ENCODE peak calls at places on chromosome 21, in nine cellular contexts. D is fibroblast of lung, K is lung, Z is thoracic aorta, M is aorta, U is transverse colon, T is brain microvascular endothelial cell, C is left lung, N is IMR-90. R is an unnamed sample. For H3K36me3, the result is how much of the 10 kb centered on the place peaks cover.

GRCh38 chr21:34078915-34079314 is 5.5 kb downstream of the MRPS6 start:
- DNase-seq in D (no peak), K (no peak), Z (no peak), M (no peak), U (peak), T (no peak), C (no peak), N (no peak), R (peak)

GRCh38 chr21:41897690-41898089 is 18.5 kb upstream of the PRDM15 start:
- DNase-seq in D (no peak), K (no peak), Z (no peak), M (peak), U (no peak), T (no peak), C (no peak), N (no peak), R (no peak)

GRCh38 chr21:46377789-46378188 is 53.8 kb downstream of the PCNT start:
- DNase-seq in D (no peak), K (no peak), Z (no peak), M (no peak), U (no peak), T (no peak), C (no peak), N (no peak), R (no peak)

GRCh38 chr21:26881504-26882228 is 36.5 kb upstream of the ADAMTS1 start:
- DNase-seq in D (peak), K (no peak), Z (no peak), M (no peak), U (no peak), T (no peak), C (no peak), N (peak), R (peak)

GRCh38 chr21:23543334-23543733 is 2063.9 kb downstream of the MRPL39 start:
- DNase-seq in D (no peak), K (no peak), Z (no peak), M (no peak), U (no peak), T (no peak), C (no peak), N (no peak), R (no peak)

GRCh38 chr21:45987121-45987711 is 5.6 kb downstream of the COL6A1 start:
- DNase-seq in D (no peak), K (no peak), Z (no peak), M (peak), U (no peak), T (no peak), C (peak), N (no peak), R (no peak)

GRCh38 chr21:37060296-37060695 is 12.6 kb downstream of the PIGP start:
- DNase-seq in D (peak), K (peak), Z (no peak), M (no peak), U (peak), T (peak), C (peak), N (peak), R (peak)

GRCh38 chr21:33760641-33761103 is 118.4 kb downstream of the ITSN1 start:
- DNase-seq in D (peak), K (no peak), Z (no peak), M (no peak), U (no peak), T (peak), C (no peak), N (peak), R (no peak)

GRCh38 chr21:46031484-46031883 is 49.9 kb downstream of the COL6A1 start:
- DNase-seq in D (no peak), K (no peak), Z (no peak), M (no peak), U (no peak), T (no peak), C (no peak), N (no peak), R (no peak)

GRCh38 chr21:42836767-42837301 is 42.5 kb downstream of the WDR4 start:
- DNase-seq in D (no peak), K (no peak), Z (no peak), M (peak), U (no peak), T (no peak), C (no peak), N (no peak), R (no peak)

GRCh38 chr21:8994640-8995511 is 1526.5 kb upstream of the TPTE start:
- DNase-seq in D (peak), K (no peak), Z (no peak), M (no peak), U (no peak), T (no peak), C (no peak), N (no peak), R (no peak)

GRCh38 chr21:46154955-46155513 is 345 bp downstream of the FTCD start:
- DNase-seq in D (no peak), K (no peak), Z (no peak), M (peak), U (peak), T (no peak), C (no peak), N (no peak), R (no peak)

GRCh38 chr21:42466700-42467612 is 29.1 kb downstream of the RSPH1 start:
- DNase-seq in D (peak), K (no peak), Z (no peak), M (no peak), U (peak), T (peak), C (no peak), N (peak), R (peak)

GRCh38 chr21:34858559-34858958 is 189.8 kb downstream of the CLIC6 start:
- DNase-seq in D (no peak), K (no peak), Z (no peak), M (no peak), U (no peak), T (no peak), C (no peak), N (no peak), R (no peak)

GRCh38 chr21:45845063-45845789 is 136.3 kb upstream of the COL6A1 start:
- DNase-seq in D (no peak), K (no peak), Z (no peak), M (peak), U (no peak), T (no peak), C (no peak), N (no peak), R (no peak)

GRCh38 chr21:29888437-29888836 is 51.4 kb downstream of the GRIK1 start:
- DNase-seq in D (peak), K (no peak), Z (no peak), M (no peak), U (no peak), T (no peak), C (no peak), N (no peak), R (no peak)

GRCh38 chr21:24205317-24205716 is 1402.0 kb downstream of the MRPL39 start:
- DNase-seq in D (no peak), K (no peak), Z (no peak), M (no peak), U (no peak), T (no peak), C (no peak), N (no peak), R (no peak)

GRCh38 chr21:33189845-33190244 is 39.9 kb upstream of the IFNAR2 start:
- DNase-seq in D (no peak), K (no peak), Z (no peak), M (no peak), U (no peak), T (no peak), C (no peak), N (no peak), R (no peak)

GRCh38 chr21:34363733-34364132 is at the start of gene KCNE2:
- DNase-seq in D (no peak), K (no peak), Z (no peak), M (no peak), U (peak), T (no peak), C (no peak), N (no peak), R (no peak)

GRCh38 chr21:45818904-45819285 is 162.7 kb upstream of the COL6A1 start:
- DNase-seq in D (peak), K (no peak), Z (no peak), M (no peak), U (no peak), T (peak), C (no peak), N (peak), R (no peak)

GRCh38 chr21:35909456-35910178 is 150.7 kb downstream of the SETD4 start:
- DNase-seq in D (peak), K (no peak), Z (no peak), M (no peak), U (no peak), T (no peak), C (no peak), N (peak), R (no peak)

GRCh38 chr21:43034098-43034497 is 41.5 kb downstream of the CBS start:
- DNase-seq in D (peak), K (no peak), Z (no peak), M (no peak), U (no peak), T (no peak), C (no peak), N (peak), R (no peak)

GRCh38 chr21:31201548-31201947 is 142.5 kb downstream of the TIAM1 start:
- DNase-seq in D (peak), K (peak), Z (peak), M (no peak), U (peak), T (peak), C (no peak), N (peak), R (no peak)

GRCh38 chr21:42393443-42393950 is 2.4 kb downstream of the TMPRSS3 start:
- DNase-seq in D (no peak), K (no peak), Z (no peak), M (peak), U (no peak), T (no peak), C (no peak), N (no peak), R (no peak)

GRCh38 chr21:28794341-28794970 is 198.2 kb downstream of the LTN1 start:
- DNase-seq in D (no peak), K (no peak), Z (no peak), M (no peak), U (no peak), T (no peak), C (no peak), N (no peak), R (no peak)

GRCh38 chr21:26949830-26950229 is 17.1 kb downstream of the ADAMTS5 start:
- DNase-seq in D (no peak), K (no peak), Z (no peak), M (no peak), U (no peak), T (no peak), C (no peak), N (no peak), R (no peak)

GRCh38 chr21:29718081-29718815 is 221.5 kb downstream of the GRIK1 start:
- DNase-seq in D (peak), K (no peak), Z (no peak), M (no peak), U (no peak), T (peak), C (no peak), N (peak), R (no peak)

GRCh38 chr21:15297829-15298228 is 233.0 kb upstream of the NRIP1 start:
- DNase-seq in D (no peak), K (no peak), Z (no peak), M (no peak), U (no peak), T (no peak), C (no peak), N (no peak), R (no peak)

GRCh38 chr21:15300131-15300530 is 235.3 kb upstream of the NRIP1 start:
- DNase-seq in D (no peak), K (no peak), Z (no peak), M (no peak), U (no peak), T (no peak), C (no peak), N (no peak), R (no peak)

GRCh38 chr21:15301014-15301413 is 236.2 kb upstream of the NRIP1 start:
- DNase-seq in D (peak), K (no peak), Z (no peak), M (no peak), U (no peak), T (no peak), C (no peak), N (no peak), R (no peak)

GRCh38 chr21:15298306-15298705 is 233.5 kb upstream of the NRIP1 start:
- DNase-seq in D (no peak), K (no peak), Z (no peak), M (no peak), U (no peak), T (peak), C (no peak), N (no peak), R (no peak)

DNA sequence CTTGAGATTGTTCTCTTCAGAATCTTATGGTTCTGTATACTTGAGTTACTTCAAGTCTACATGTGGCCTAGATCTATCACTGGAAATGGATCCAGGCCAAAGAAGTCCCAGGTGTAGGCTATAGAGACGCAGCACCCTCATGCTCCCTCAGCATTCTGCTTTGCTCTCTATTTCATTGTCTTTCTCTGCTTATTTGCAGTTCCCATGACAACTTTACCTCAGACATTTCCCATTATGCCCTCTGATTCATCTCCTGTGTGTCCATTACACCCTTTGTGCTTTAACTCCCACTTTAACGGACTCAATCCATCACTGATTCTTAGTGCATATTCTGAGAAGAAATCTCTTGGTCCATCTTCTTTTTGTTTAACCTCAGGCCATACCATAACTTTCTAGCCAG is 236.9 kb upstream of the NRIP1 start:
- DNase-seq in D (peak), K (no peak), Z (no peak), M (no peak), U (no peak), T (peak), C (no peak), N (no peak), R (no peak)
- H3K27ac ChIP-seq in D (no peak), K (no peak), Z (no peak), M (no peak), U (no peak), T (no peak), C (no peak), N (no peak), R (no peak)

GRCh38 chr21:40146201-40146890 is 279.1 kb downstream of the PCP4 start:
- DNase-seq in D (no peak), K (no peak), Z (no peak), M (no peak), U (no peak), T (no peak), C (no peak), N (no peak), R (no peak)
- H3K36me3 ChIP-seq in D (under half), K (under half), Z (under half), M (under half), U (under half), T (under half), C (under half), N (under half), R (under half)

DNA sequence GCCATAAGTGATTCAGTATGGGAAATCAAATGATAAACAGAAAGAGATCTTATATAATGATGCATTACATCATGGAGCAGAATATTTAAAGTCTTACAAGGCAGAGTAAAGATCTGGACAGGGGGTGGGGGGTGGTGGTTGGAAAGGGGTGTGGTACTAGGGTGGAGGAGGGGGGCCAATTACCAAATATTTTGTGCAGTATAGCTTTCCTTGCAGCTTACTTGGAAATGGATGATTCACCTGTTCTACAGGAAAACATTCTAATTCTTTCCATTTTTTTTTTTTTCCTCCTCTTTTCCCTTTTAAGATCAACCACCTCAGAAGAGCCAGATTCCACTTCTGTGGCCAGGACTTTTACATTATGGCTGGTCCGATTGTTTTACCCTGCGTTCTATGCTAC is 859.3 kb downstream of the USP25 start:
- DNase-seq in D (peak), K (no peak), Z (no peak), M (no peak), U (no peak), T (no peak), C (no peak), N (no peak), R (no peak)
- H3K27ac ChIP-seq in D (no peak), K (no peak), Z (peak), M (no peak), U (no peak), T (no peak), C (no peak), N (no peak), R (no peak)

GRCh38 chr21:18614327-18614726 is 210.7 kb upstream of the TMPRSS15 start:
- DNase-seq in D (no peak), K (no peak), Z (no peak), M (no peak), U (no peak), T (no peak), C (no peak), N (no peak), R (no peak)
- H3K36me3 ChIP-seq in D (under half), K (under half), Z (under half), M (under half), U (under half), T (under half), C (under half), N (under half), R (under half)

GRCh38 chr21:44574457-44575306 is 1.2 kb downstream of the KRTAP10-4 start:
- DNase-seq in D (no peak), K (peak), Z (no peak), M (peak), U (peak), T (no peak), C (no peak), N (no peak), R (no peak)
- H3K27ac ChIP-seq in D (no peak), K (no peak), Z (no peak), M (no peak), U (no peak), T (no peak), C (no peak), N (no peak), R (no peak)

GRCh38 chr21:38813143-38813542 is 7.4 kb downstream of the ETS2 start:
- DNase-seq in D (no peak), K (no peak), Z (no peak), M (no peak), U (no peak), T (no peak), C (no peak), N (no peak), R (no peak)

GRCh38 chr21:38814126-38815059 is 8.7 kb downstream of the ETS2 start:
- DNase-seq in D (no peak), K (no peak), Z (no peak), M (no peak), U (peak), T (no peak), C (no peak), N (no peak), R (no peak)

GRCh38 chr21:38816400-38816973 is 10.8 kb downstream of the ETS2 start:
- DNase-seq in D (no peak), K (no peak), Z (no peak), M (no peak), U (no peak), T (no peak), C (no peak), N (no peak), R (no peak)

GRCh38 chr21:38813554-38813953 is 7.8 kb downstream of the ETS2 start:
- DNase-seq in D (peak), K (no peak), Z (no peak), M (no peak), U (no peak), T (no peak), C (no peak), N (no peak), R (no peak)

DNA sequence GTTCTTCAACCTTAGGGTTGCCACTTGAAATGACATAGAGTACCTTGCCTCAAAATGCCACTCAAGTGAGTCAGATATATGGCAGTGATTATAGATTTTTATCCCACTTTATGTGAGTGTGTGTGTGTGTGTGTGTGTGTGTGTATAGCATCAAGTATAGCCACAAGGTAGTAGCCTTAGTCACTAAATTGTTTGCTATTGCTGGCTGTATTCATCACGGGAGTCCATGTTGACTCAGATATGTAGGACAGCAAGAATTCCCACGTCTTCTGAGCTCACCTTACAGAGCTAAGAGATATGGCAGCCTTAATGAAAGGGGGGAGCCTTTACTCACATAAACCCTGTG is 9.3 kb downstream of the ETS2 start:
- DNase-seq in D (peak), K (no peak), Z (no peak), M (no peak), U (no peak), T (peak), C (no peak), N (peak), R (no peak)
- H3K36me3 ChIP-seq in D (under half), K (half or more), Z (half or more), M (under half), U (half or more), T (half or more), C (half or more), N (half or more), R (half or more)

GRCh38 chr21:17406202-17406601 is 106.6 kb upstream of the CXADR start:
- DNase-seq in D (peak), K (no peak), Z (no peak), M (no peak), U (no peak), T (no peak), C (no peak), N (no peak), R (no peak)
- H3K27ac ChIP-seq in D (no peak), K (no peak), Z (no peak), M (no peak), U (no peak), T (no peak), C (no peak), N (no peak), R (no peak)